ENCODE peak calls at places on chromosomes 1 and 21, in eight cellular contexts. L is RCC 7860, Z is GM12865, O is GM23248, G is breast epithelium, X is T1000, I is pons, N is MG63. T is an unnamed sample.

GRCh38 chr1:39845569-39846566 is 37.4 kb downstream of the TRIT1 start:
- DNase-seq in I (peak), Z (peak), O (peak), G (peak), N (peak), L (peak), X (no peak), T (peak)

GRCh38 chr1:22808846-22809501 is 98.3 kb downstream of the EPHB2 start:
- DNase-seq in Z (no peak), O (peak), G (no peak), I (peak), X (peak), N (peak), L (peak), T (peak)

GRCh38 chr1:238653693-238654321 is 732.6 kb upstream of the CHRM3 start:
- DNase-seq in X (no peak), Z (no peak), L (peak), G (no peak), N (no peak), O (peak), I (no peak), T (no peak)

GRCh38 chr21:46128983-46129571 is 26.3 kb downstream of the FTCD start:
- DNase-seq in N (peak), L (no peak), Z (no peak), O (no peak), I (no peak), X (no peak), G (no peak), T (no peak)

GRCh38 chr1:192557841-192558595 is 17.6 kb upstream of the RGS1 start:
- DNase-seq in X (no peak), L (no peak), G (no peak), N (no peak), Z (no peak), I (no peak), O (peak), T (no peak)

GRCh38 chr1:35832515-35832914 is 24.7 kb downstream of the AGO4 start:
- DNase-seq in Z (no peak), O (peak), I (no peak), N (no peak), X (no peak), G (no peak), L (no peak), T (no peak)

GRCh38 chr1:8211620-8212442 is 106.1 kb upstream of the SLC45A1 start:
- DNase-seq in G (no peak), O (peak), X (peak), Z (no peak), I (no peak), L (peak), N (peak), T (peak)

GRCh38 chr1:75135829-75136142 is 1.6 kb downstream of the LHX8 start:
- DNase-seq in X (no peak), L (no peak), G (no peak), N (no peak), I (no peak), Z (no peak), O (no peak), T (no peak)

GRCh38 chr1:8518490-8518801 is 200.5 kb downstream of the SLC45A1 start:
- DNase-seq in G (no peak), N (no peak), Z (no peak), O (no peak), I (no peak), X (no peak), L (no peak), T (no peak)

GRCh38 chr21:41651830-41652229 is 115.0 kb downstream of the RIPK4 start:
- DNase-seq in N (peak), Z (no peak), X (no peak), L (peak), G (no peak), O (peak), I (no peak), T (no peak)

GRCh38 chr1:204359474-204360255 is at the start of gene PLEKHA6:
- DNase-seq in I (peak), G (no peak), N (no peak), Z (no peak), X (peak), L (no peak), O (peak), T (peak)

GRCh38 chr1:47191940-47192457 is 2.2 kb upstream of the PDZK1IP1 start:
- DNase-seq in Z (no peak), G (no peak), I (no peak), O (no peak), L (no peak), N (no peak), X (no peak), T (no peak)

GRCh38 chr1:45938029-45938428 is 134.6 kb downstream of the MAST2 start:
- DNase-seq in N (no peak), O (no peak), I (no peak), X (no peak), G (no peak), L (no peak), Z (no peak), T (no peak)

GRCh38 chr1:85313888-85314696 is 37.7 kb upstream of the BCL10 start:
- DNase-seq in G (no peak), I (no peak), O (peak), X (peak), Z (no peak), L (peak), N (peak), T (peak)

GRCh38 chr1:14853518-14853917 is 255.0 kb downstream of the KAZN start:
- DNase-seq in I (no peak), L (no peak), G (no peak), Z (no peak), N (no peak), X (no peak), O (no peak), T (no peak)

GRCh38 chr1:205430631-205431305 is 8.9 kb upstream of the LEMD1 start:
- DNase-seq in O (peak), Z (peak), I (peak), N (peak), X (no peak), L (no peak), G (no peak), T (no peak)

GRCh38 chr21:25999935-26000582 is 170.5 kb downstream of the APP start:
- DNase-seq in X (no peak), G (no peak), O (no peak), N (no peak), I (no peak), L (no peak), Z (peak), T (no peak)

GRCh38 chr21:37710555-37711293 is 205.5 kb downstream of the KCNJ6 start:
- DNase-seq in I (no peak), L (no peak), X (no peak), N (no peak), O (no peak), Z (no peak), G (no peak), T (no peak)

GRCh38 chr1:10398734-10399486 is at the start of gene PGD:
- DNase-seq in X (peak), L (peak), G (peak), I (peak), N (peak), Z (peak), O (peak), T (peak)

GRCh38 chr1:199859525-199859924 is 168.0 kb upstream of the NR5A2 start:
- DNase-seq in Z (no peak), G (no peak), I (peak), N (peak), O (peak), X (peak), L (peak), T (peak)

GRCh38 chr1:241957692-241958494 is at the start of gene BECN2:
- DNase-seq in X (no peak), N (no peak), Z (no peak), L (no peak), I (no peak), G (no peak), O (no peak), T (no peak)

GRCh38 chr1:44029911-44030605 is 1.2 kb downstream of the SLC6A9 start:
- DNase-seq in N (peak), X (peak), L (peak), G (peak), O (peak), Z (peak), I (peak), T (peak)

T was measured in GM04504.